ENCODE peak calls at places on chromosomes 7 and 10, in ten cellular contexts. F, P, S, J, L, Y, M, D, G and B are unnamed samples.

GRCh38 chr7:2782565-2782964 is 61.5 kb downstream of the GNA12 start:
- DNase-seq in M (no peak), D (no peak), Y (no peak), L (no peak), S (no peak), P (no peak), J (no peak), G (no peak), F (no peak), B (no peak)

GRCh38 chr7:123643495-123644428 is 11.9 kb upstream of the LMOD2 start:
- DNase-seq in M (peak; percentile 91), L (no peak), D (no peak), J (no peak), F (no peak), G (peak; percentile 74), Y (no peak), S (peak; percentile 17), P (no peak), B (no peak)

GRCh38 chr7:2225336-2225735 is 7.4 kb downstream of the MAD1L1 start:
- DNase-seq in M (no peak), F (peak; percentile 68), D (no peak), S (peak; percentile 87), L (no peak), P (no peak), J (no peak), Y (no peak), G (no peak), B (no peak)

GRCh38 chr10:20185116-20185515 is 368.9 kb downstream of the PLXDC2 start:
- DNase-seq in D (no peak), J (no peak), S (no peak), F (no peak), G (no peak), Y (no peak), L (no peak), P (no peak), M (peak; percentile 54), B (no peak)

GRCh38 chr7:128266891-128267839 is 26.1 kb downstream of the LEP start:
- DNase-seq in J (no peak), P (no peak), L (peak; percentile 74), Y (no peak), D (peak; percentile 93), M (peak; percentile 81), G (no peak), F (peak; percentile 36), S (peak; percentile 74), B (peak; percentile 73)

GRCh38 chr7:148334959-148335577 is 255.5 kb upstream of the C7orf33 start:
- DNase-seq in J (no peak), G (no peak), F (no peak), P (no peak), S (no peak), D (no peak), M (no peak), L (no peak), Y (no peak), B (no peak)

GRCh38 chr10:84353052-84353803 is 24.8 kb downstream of the CCSER2 start:
- DNase-seq in G (no peak), L (no peak), Y (no peak), J (no peak), S (no peak), F (no peak), P (no peak), M (peak; percentile 57), D (no peak), B (no peak)

GRCh38 chr7:82740246-82740848 is 296.8 kb upstream of the CACNA2D1 start:
- DNase-seq in D (no peak), Y (no peak), M (peak; percentile 81), L (no peak), F (no peak), G (no peak), J (no peak), S (peak; percentile 76), P (no peak), B (no peak)

GRCh38 chr7:142356166-142356565 is 98.3 kb upstream of the PRSS58 start:
- DNase-seq in J (no peak), S (no peak), Y (no peak), P (no peak), M (no peak), L (no peak), D (no peak), F (no peak), G (no peak), B (no peak)

GRCh38 chr10:13206546-13207443 is 27.4 kb downstream of the UCMA start:
- DNase-seq in F (no peak), L (peak; percentile 5), M (peak; percentile 58), P (no peak), G (no peak), S (peak; percentile 13), D (no peak), Y (no peak), J (no peak), B (no peak)

GRCh38 chr7:116727432-116728009 is 55.5 kb downstream of the MET start:
- DNase-seq in M (no peak), L (no peak), Y (no peak), F (no peak), D (no peak), P (no peak), S (no peak), J (no peak), G (no peak), B (no peak)

GRCh38 chr7:52525772-52526341 is 509.6 kb upstream of the POM121L12 start:
- DNase-seq in J (no peak), P (no peak), D (no peak), S (no peak), M (no peak), Y (no peak), L (no peak), F (no peak), G (no peak), B (no peak)

GRCh38 chr7:44935016-44935415 is 43.8 kb downstream of the MYO1G start:
- DNase-seq in Y (no peak), S (no peak), L (no peak), J (no peak), P (no peak), G (no peak), M (no peak), F (no peak), D (no peak), B (no peak)

DNA sequence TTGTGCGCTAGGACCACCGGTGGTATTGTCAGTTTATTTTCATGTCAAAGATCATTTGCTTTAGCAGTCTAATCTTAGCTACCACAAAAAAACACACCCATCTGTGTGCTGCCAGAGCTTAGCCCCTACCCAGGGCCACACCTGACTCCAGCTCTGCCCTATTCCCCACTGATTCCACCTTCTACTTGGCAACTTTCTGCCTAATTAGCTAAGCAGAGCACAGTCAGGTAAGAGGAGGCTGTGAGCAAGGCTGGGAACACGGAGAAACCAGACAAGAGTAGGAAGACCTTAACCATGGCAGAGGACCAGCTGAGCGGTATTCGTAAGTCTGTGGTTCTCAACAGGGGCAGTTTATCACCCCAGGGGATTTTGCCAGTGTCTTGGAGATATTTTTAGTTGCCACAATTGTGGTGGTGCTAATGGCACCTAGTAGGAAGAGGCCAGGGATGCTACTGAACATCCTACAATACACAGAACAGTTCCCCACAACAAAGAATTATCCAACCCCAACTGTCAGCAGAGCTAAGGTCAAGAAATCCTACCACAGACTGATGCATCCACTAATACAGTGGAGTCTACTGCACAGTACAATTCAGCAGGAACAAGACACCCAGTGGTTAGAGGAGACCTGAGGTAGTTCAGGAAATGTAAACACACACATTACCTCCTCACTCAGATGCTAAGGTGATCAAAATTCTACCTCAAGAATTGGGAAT is 91.6 kb downstream of the ZFAND4 start:
- DNase-seq in F (no peak), L (no peak), G (no peak), D (no peak), S (no peak), M (no peak), P (peak; percentile 29), J (no peak), Y (no peak), B (no peak)
- H3K4me3 ChIP-seq in F (no peak overlapping the region), L (no peak overlapping the region), G (peak overlapping the region; percentile 16), D (peak overlapping the region; percentile 10), S (no peak overlapping the region), M (no peak overlapping the region), P (peak overlapping the region; percentile 40), J (peak overlapping the region; percentile 61), Y (peak overlapping the region; percentile 36), B (peak overlapping the region; percentile 23)

GRCh38 chr10:819816-820215 is 111.7 kb downstream of the LARP4B start:
- DNase-seq in S (no peak), P (no peak), Y (no peak), M (no peak), F (no peak), J (no peak), G (no peak), D (no peak), L (no peak), B (no peak)
- H3K36me3 ChIP-seq in S (peaks cover 36% of the 10 kb centered on the region), P (no peaks in the 10 kb centered on the region), Y (peaks cover 100% of the 10 kb centered on the region), M (peaks cover 56% of the 10 kb centered on the region), F (peaks cover 67% of the 10 kb centered on the region), J (peaks cover 95% of the 10 kb centered on the region), G (peaks cover 82% of the 10 kb centered on the region), D (no peaks in the 10 kb centered on the region), L (peaks cover 98% of the 10 kb centered on the region), B (peaks cover 7% of the 10 kb centered on the region)

DNA sequence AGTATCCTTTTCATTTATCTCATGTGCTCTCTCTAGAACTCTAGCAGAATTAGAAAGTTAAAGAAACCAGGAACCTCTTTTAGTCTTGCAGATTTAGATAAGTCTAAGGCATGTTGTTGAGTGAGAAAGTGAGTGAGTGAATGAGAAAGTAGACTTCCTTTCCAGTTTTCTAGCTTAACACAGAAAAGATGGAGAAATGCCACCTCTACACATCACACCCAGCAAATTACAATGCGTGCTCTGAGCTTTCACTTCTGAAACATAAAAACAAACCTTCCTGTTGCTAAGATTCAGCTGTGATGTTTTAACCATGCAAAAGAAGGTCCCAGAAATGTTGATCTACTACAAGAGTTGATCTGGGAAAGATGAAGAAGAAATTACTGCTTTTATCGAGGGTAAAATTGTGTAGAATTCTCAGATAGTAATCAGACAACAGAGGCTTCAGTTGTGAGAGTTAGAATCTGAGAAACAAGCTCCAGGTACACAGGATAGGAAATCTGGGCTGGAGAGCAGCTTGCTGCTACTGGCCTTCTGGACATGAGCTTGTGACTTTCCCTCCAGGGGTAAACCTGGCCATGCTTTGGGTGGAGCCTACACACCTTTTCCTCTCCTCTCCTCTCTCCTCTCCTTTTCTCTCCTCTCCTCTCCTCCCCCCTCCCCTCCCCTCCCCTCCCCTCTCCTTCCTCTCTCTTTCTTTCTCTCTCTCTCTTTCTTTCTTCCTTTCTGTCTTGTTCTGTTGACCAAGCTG is 4.6 kb downstream of the CYP3A5 start:
- DNase-seq in Y (no peak), M (peak; percentile 5), S (no peak), P (no peak), G (no peak), F (no peak), J (peak; percentile 23), D (no peak), L (no peak), B (no peak)
- H3K4me3 ChIP-seq in Y (no peak overlapping the region), M (no peak overlapping the region), S (no peak overlapping the region), P (no peak overlapping the region), G (no peak overlapping the region), F (no peak overlapping the region), J (no peak overlapping the region), D (no peak overlapping the region), L (no peak overlapping the region), B (no peak overlapping the region)

GRCh38 chr10:102522874-102523249 is 19.1 kb downstream of the SUFU start:
- DNase-seq in L (peak; percentile 21), Y (no peak), S (no peak), M (no peak), D (no peak), G (no peak), P (no peak), F (no peak), J (no peak), B (no peak)
- H3K36me3 ChIP-seq in L (peaks cover 5% of the 10 kb centered on the region), Y (peaks cover 37% of the 10 kb centered on the region), S (no peaks in the 10 kb centered on the region), M (no peaks in the 10 kb centered on the region), D (no peaks in the 10 kb centered on the region), G (no peaks in the 10 kb centered on the region), P (no peaks in the 10 kb centered on the region), F (peaks cover 14% of the 10 kb centered on the region), J (peaks cover 23% of the 10 kb centered on the region), B (peaks cover 31% of the 10 kb centered on the region)